ENCODE peak calls at places on chromosome 21, in ten cellular contexts. P, A, Q, C, X, T, L, F, K and V are unnamed samples.

GRCh38 chr21:45378258-45378966 is 26.6 kb upstream of the COL18A1 start:
- DNase-seq in P (no peak), A (peak; percentile 36), Q (no peak), C (no peak), X (no peak), T (no peak), L (peak; percentile 78), F (peak; percentile 10), K (no peak), V (no peak)

GRCh38 chr21:38597436-38597835 is 99.2 kb upstream of the ERG start:
- DNase-seq in P (no peak), A (no peak), Q (peak; percentile 15), C (no peak), X (no peak), T (no peak), L (no peak), F (no peak), K (no peak), V (no peak)

GRCh38 chr21:42658320-42659105 is 5.1 kb downstream of the PDE9A start:
- DNase-seq in P (no peak), A (peak; percentile 40), Q (no peak), C (no peak), X (no peak), T (no peak), L (no peak), F (no peak), K (no peak), V (no peak)

GRCh38 chr21:44887126-44887806 is 13.8 kb upstream of the PTTG1IP start:
- DNase-seq in P (no peak), A (peak; percentile 48), Q (no peak), C (no peak), X (no peak), T (no peak), L (peak; percentile 32), F (no peak), K (no peak), V (no peak)

GRCh38 chr21:41217656-41218380 is 49.9 kb downstream of the BACE2 start:
- DNase-seq in P (no peak), A (no peak), Q (peak; percentile 79), C (no peak), X (peak; percentile 10), T (no peak), L (peak; percentile 68), F (peak; percentile 76), K (no peak), V (no peak)

GRCh38 chr21:16363563-16363962 is 633.8 kb downstream of the USP25 start:
- DNase-seq in P (no peak), A (no peak), Q (no peak), C (no peak), X (no peak), T (no peak), L (no peak), F (no peak), K (no peak), V (no peak)

GRCh38 chr21:42500225-42500624 is 4.2 kb upstream of the RSPH1 start:
- DNase-seq in P (no peak), A (no peak), Q (no peak), C (no peak), X (no peak), T (no peak), L (no peak), F (no peak), K (no peak), V (no peak)

GRCh38 chr21:38802050-38803026 is 3.4 kb upstream of the ETS2 start:
- DNase-seq in P (no peak), A (no peak), Q (no peak), C (no peak), X (no peak), T (no peak), L (no peak), F (no peak), K (no peak), V (no peak)

GRCh38 chr21:45552696-45553391 is 10.6 kb upstream of the SLC19A1 start:
- DNase-seq in P (no peak), A (peak; percentile 55), Q (no peak), C (no peak), X (no peak), T (no peak), L (no peak), F (no peak), K (no peak), V (no peak)

GRCh38 chr21:39006653-39007417 is 176.4 kb downstream of the PSMG1 start:
- DNase-seq in P (no peak), A (no peak), Q (peak; percentile 28), C (no peak), X (no peak), T (no peak), L (no peak), F (peak; percentile 91), K (no peak), V (no peak)

GRCh38 chr21:35254752-35255138 is 205.6 kb upstream of the RUNX1 start:
- DNase-seq in P (no peak), A (no peak), Q (no peak), C (no peak), X (no peak), T (no peak), L (no peak), F (no peak), K (no peak), V (no peak)

GRCh38 chr21:32457360-32457840 is 44.9 kb downstream of the EVA1C start:
- DNase-seq in P (no peak), A (peak; percentile 68), Q (peak; percentile 48), C (no peak), X (no peak), T (no peak), L (no peak), F (peak; percentile 56), K (no peak), V (no peak)

GRCh38 chr21:45571641-45572040 is 29.4 kb upstream of the SLC19A1 start:
- DNase-seq in P (no peak), A (no peak), Q (no peak), C (no peak), X (no peak), T (no peak), L (no peak), F (no peak), K (no peak), V (no peak)

GRCh38 chr21:45590726-45591618 is 48.7 kb upstream of the SLC19A1 start:
- DNase-seq in P (no peak), A (peak; percentile 2), Q (no peak), C (peak; percentile 68), X (no peak), T (peak; percentile 54), L (no peak), F (no peak), K (peak; percentile 34), V (peak; percentile 78)

GRCh38 chr21:42465008-42465878 is 30.8 kb downstream of the RSPH1 start:
- DNase-seq in P (no peak), A (peak; percentile 35), Q (no peak), C (peak; percentile 50), X (no peak), T (peak; percentile 21), L (peak; percentile 34), F (no peak), K (no peak), V (peak; percentile 39)

GRCh38 chr21:31855180-31855579 is 17.6 kb upstream of the HUNK start:
- DNase-seq in P (no peak), A (no peak), Q (no peak), C (no peak), X (no peak), T (no peak), L (no peak), F (no peak), K (no peak), V (no peak)

GRCh38 chr21:32515869-32516268 is 69.5 kb downstream of the TCP10L start:
- DNase-seq in P (no peak), A (no peak), Q (peak; percentile 63), C (no peak), X (no peak), T (no peak), L (no peak), F (peak; percentile 78), K (no peak), V (no peak)

GRCh38 chr21:43884861-43885370 is 19.9 kb downstream of the AGPAT3 start:
- DNase-seq in P (no peak), A (no peak), Q (no peak), C (no peak), X (no peak), T (no peak), L (no peak), F (no peak), K (no peak), V (no peak)

GRCh38 chr21:37220433-37220980 is 46.6 kb downstream of the VPS26C start:
- DNase-seq in P (no peak), A (no peak), Q (peak; percentile 60), C (peak; percentile 45), X (no peak), T (no peak), L (no peak), F (peak; percentile 61), K (peak; percentile 34), V (peak; percentile 46)
- TF ChIP-seq CTCF in P (no peak), A (no peak), Q (peak; percentile 30), C (peak; percentile 7), X (peak; percentile 9), T (no peak), L (no peak), F (peak; percentile 30), K (no peak), V (no peak)

GRCh38 chr21:34243562-34243961 is 120.2 kb upstream of the KCNE2 start:
- DNase-seq in P (no peak), A (no peak), Q (peak; percentile 39), C (no peak), X (no peak), T (no peak), L (peak; percentile 73), F (peak; percentile 9), K (no peak), V (no peak)
- TF ChIP-seq CTCF in P (peak; percentile 64), A (peak; percentile 52), Q (peak; percentile 65), C (peak; percentile 34), X (peak; percentile 59), T (peak; percentile 35), L (peak; percentile 79), F (peak; percentile 49), K (no peak), V (peak; percentile 42)

GRCh38 chr21:25871566-25871965 is 136.8 kb downstream of the GABPA start:
- DNase-seq in P (no peak), A (no peak), Q (no peak), C (no peak), X (no peak), T (no peak), L (peak; percentile 73), F (no peak), K (no peak), V (no peak)
- TF ChIP-seq CTCF in P (peak; percentile 35), A (no peak), Q (no peak), C (no peak), X (peak; percentile 6), T (no peak), L (peak; percentile 65), F (peak; percentile 0), K (no peak), V (peak; percentile 1)

DNA sequence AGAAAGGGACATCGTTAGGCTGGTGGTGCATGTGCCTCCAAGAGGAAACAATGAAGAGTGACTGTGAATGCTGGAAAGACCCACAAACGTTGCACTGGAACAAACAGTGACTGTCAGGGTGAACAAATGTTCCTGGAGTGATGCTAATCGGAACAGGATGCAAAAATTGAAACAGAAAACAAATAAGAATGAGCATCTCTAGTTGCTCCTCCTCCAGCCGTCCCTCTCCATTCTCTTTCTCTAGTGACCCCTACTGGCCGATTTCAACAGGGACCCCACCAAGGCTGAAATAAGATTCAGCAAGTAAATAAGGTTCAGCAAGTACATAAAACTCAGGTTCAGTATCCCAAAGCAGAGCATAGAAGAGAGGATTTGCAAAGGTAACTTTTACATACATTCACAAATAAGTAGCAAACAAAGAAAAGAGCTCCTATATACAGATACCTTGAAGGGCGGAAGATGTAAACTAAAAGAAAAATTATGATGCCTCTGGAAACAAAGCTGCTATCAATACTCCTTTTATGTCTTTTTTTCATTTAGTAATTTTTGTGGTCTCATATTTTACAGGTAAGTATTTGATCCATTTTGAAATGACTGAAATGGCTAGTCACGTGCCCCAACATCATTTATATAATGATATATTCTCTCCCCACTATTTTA is 836.1 kb upstream of the ADAMTS5 start:
- DNase-seq in P (no peak), A (no peak), Q (peak; percentile 60), C (peak; percentile 8), X (no peak), T (no peak), L (peak; percentile 86), F (peak; percentile 46), K (no peak), V (peak; percentile 8)
- TF ChIP-seq CTCF in P (peak; percentile 66), A (peak; percentile 67), Q (peak; percentile 86), C (peak; percentile 31), X (peak; percentile 68), T (no peak), L (peak; percentile 87), F (peak; percentile 58), K (peak; percentile 25), V (peak; percentile 13)